ENCODE peak calls at places on chromosomes 7 and 10, in eight cellular contexts. A is upper lobe of left lung, F is transverse colon, U is esophagus muscularis mucosa, B is uterus, H is sigmoid colon, L is body of pancreas, D is IMR-90. X is an unnamed sample.

GRCh38 chr10:22997102-22997501 is 69.2 kb downstream of the ARMC3 start:
- DNase-seq in B (no peak), D (peak; percentile 15), U (no peak), A (no peak), F (no peak), H (no peak), L (no peak), X (no peak)

GRCh38 chr7:20385121-20385520 is 54.4 kb downstream of the ITGB8 start:
- DNase-seq in H (no peak), F (no peak), D (peak; percentile 89), U (no peak), A (no peak), B (no peak), L (no peak), X (no peak)

GRCh38 chr7:106112972-106113421 is 885 bp upstream of the SYPL1 start:
- DNase-seq in F (no peak), B (no peak), D (no peak), A (no peak), L (no peak), H (no peak), U (no peak), X (no peak)

GRCh38 chr7:127758105-127758504 is 106.1 kb downstream of the SND1 start:
- DNase-seq in B (no peak), L (no peak), D (no peak), H (no peak), U (no peak), F (no peak), A (no peak), X (no peak)

GRCh38 chr7:81232084-81232799 is 313.4 kb upstream of the SEMA3C start:
- DNase-seq in D (no peak), A (peak; percentile 46), B (no peak), U (no peak), F (peak; percentile 20), L (peak; percentile 66), H (no peak), X (peak; percentile 55)

GRCh38 chr10:62239994-62240393 is 28.6 kb downstream of the RTKN2 start:
- DNase-seq in F (no peak), B (no peak), H (no peak), A (no peak), U (no peak), L (no peak), D (no peak), X (no peak)

GRCh38 chr7:157662110-157662791 is 325.4 kb downstream of the DNAJB6 start:
- DNase-seq in B (no peak), A (peak; percentile 63), U (no peak), D (no peak), F (no peak), L (no peak), H (peak; percentile 48), X (peak; percentile 16)

GRCh38 chr10:35259769-35260397 is 76.4 kb upstream of the CCNY start:
- DNase-seq in U (no peak), D (peak; percentile 98), F (no peak), A (no peak), B (no peak), H (no peak), L (no peak), X (no peak)

GRCh38 chr10:127802532-127803055 is 65.6 kb downstream of the FOXI2 start:
- DNase-seq in D (no peak), A (no peak), F (no peak), B (no peak), L (no peak), H (no peak), U (no peak), X (no peak)

GRCh38 chr10:45418859-45419672 is 45.0 kb downstream of the ALOX5 start:
- DNase-seq in A (peak; percentile 91), F (peak; percentile 72), H (peak; percentile 83), U (no peak), L (peak; percentile 57), B (peak; percentile 66), D (peak; percentile 10), X (peak; percentile 76)

DNA sequence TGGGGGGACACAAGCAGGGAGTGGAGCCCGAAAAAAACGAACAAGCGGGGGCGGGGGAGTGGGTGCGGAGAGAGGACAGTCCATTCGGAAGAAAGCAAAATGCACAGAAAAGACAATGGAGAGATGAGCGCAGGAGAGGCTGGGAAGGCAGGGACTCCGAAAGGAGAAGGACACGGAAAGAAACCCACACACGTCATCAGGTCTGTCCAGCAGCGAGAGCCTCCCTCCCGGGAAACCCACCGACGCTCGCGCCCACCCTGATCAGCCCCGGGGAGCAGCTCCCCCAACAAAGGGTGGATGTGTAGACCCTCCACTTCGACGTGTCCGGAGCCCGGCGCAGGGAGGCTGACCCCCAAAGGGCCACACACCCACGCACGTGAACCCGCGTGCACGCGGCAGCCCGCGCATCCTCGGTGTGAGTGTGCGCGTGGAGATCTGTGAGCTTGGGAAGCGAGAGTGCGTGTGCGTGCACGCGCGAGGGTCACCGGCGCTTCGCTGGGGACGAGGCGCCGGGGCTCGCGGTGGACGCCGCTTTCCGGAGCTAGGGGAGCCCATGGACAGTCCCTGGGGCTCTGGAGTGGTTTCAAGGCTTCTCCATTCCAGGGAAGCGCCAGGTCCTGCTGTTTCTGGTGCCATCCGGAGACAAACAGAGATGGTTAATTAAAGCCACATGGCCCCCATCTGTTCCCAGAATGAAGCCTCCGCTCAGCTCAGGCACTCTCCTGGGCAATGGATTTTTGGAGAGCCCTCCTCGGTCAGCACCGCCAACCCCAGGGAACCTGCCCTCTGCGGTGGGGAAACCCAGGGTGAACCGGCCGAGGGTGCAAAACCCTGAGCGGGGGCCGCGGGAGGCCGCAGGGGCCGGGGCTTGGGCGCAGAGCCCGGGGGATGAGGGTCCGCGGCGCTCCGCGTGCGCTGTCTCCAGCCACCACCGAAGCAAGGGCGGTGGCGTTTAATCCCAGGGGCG is 919 bp downstream of the LAMB1 start:
- DNase-seq in B (peak; percentile 40), U (no peak), A (peak; percentile 85), L (peak; percentile 14), D (peak; percentile 41), F (peak; percentile 18), H (peak; percentile 73), X (no peak)
- TF ChIP-seq POLR2A in B (peak; percentile 41), U (no peak), A (no peak), L (no peak), D (no peak), F (no peak), H (no peak), X (no peak)

GRCh38 chr10:15237351-15237750 is 68.9 kb upstream of the NMT2 start:
- DNase-seq in D (peak; percentile 54), H (no peak), U (no peak), F (no peak), B (no peak), L (peak; percentile 69), A (no peak), X (no peak)
- H3K27ac ChIP-seq in D (no peak overlapping the region), H (no peak overlapping the region), U (peak overlapping the region; percentile 45), F (peak overlapping the region; percentile 43), B (no peak overlapping the region), L (no peak overlapping the region), A (no peak overlapping the region), X (no peak overlapping the region)

GRCh38 chr10:124640056-124640455 is 104.1 kb downstream of the FAM53B start:
- DNase-seq in D (no peak), F (no peak), U (no peak), B (no peak), H (no peak), A (no peak), L (no peak), X (no peak)

GRCh38 chr10:124642076-124642710 is 102.0 kb downstream of the FAM53B start:
- DNase-seq in H (peak; percentile 87), A (no peak), B (no peak), U (no peak), D (no peak), F (no peak), L (no peak), X (no peak)

GRCh38 chr10:124640538-124641231 is 103.5 kb downstream of the FAM53B start:
- DNase-seq in U (no peak), F (no peak), L (peak; percentile 45), D (no peak), H (no peak), A (peak; percentile 89), B (no peak), X (peak; percentile 58)

GRCh38 chr10:124639646-124640045 is 104.5 kb downstream of the FAM53B start:
- DNase-seq in U (no peak), B (no peak), L (no peak), A (no peak), D (no peak), F (no peak), H (no peak), X (no peak)

DNA sequence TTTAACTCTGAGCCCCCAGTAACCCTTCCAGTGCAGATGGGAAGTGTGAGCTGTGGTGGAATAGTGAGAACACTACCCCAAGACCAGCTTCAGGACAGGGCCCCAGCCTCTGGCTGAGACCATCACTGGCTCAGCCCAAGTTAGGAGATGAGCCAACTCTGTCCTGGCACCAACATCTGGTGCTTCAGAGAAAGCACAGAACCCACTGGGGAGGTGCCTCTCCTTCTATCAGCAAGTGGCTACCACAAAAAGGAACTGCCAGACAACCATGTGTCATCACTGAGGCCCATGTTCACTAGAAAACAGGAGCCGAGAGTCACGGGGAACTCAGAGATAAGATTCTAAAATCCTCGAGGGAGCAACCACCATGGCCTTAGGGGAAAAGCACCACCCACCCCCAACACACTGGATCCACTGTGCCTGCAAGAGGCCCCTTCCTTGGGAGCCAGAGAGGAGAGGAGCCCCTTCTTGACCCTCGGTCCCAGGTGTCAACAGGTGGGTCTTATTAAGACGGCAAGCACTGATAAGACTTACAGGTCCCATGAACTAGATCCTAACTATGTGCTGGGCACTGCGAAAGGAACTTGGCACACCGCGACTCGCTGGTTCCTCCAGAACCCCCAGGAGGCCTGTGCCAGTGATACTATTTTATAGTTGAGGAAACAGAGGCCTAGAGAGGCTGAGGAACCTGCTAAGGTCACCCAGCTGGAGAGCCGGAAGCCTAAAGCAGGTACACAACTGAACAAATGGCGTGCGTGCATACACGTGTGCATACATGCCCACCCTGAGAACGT is 102.7 kb downstream of the FAM53B start:
- DNase-seq in F (peak; percentile 38), H (peak; percentile 90), L (peak; percentile 55), B (peak; percentile 70), A (no peak), U (no peak), D (peak; percentile 62), X (peak; percentile 65)
- H3K4me3 ChIP-seq in F (no peak overlapping the region), H (no peak overlapping the region), L (no peak overlapping the region), B (no peak overlapping the region), A (no peak overlapping the region), U (no peak overlapping the region), D (no peak overlapping the region), X (no peak overlapping the region)

DNA sequence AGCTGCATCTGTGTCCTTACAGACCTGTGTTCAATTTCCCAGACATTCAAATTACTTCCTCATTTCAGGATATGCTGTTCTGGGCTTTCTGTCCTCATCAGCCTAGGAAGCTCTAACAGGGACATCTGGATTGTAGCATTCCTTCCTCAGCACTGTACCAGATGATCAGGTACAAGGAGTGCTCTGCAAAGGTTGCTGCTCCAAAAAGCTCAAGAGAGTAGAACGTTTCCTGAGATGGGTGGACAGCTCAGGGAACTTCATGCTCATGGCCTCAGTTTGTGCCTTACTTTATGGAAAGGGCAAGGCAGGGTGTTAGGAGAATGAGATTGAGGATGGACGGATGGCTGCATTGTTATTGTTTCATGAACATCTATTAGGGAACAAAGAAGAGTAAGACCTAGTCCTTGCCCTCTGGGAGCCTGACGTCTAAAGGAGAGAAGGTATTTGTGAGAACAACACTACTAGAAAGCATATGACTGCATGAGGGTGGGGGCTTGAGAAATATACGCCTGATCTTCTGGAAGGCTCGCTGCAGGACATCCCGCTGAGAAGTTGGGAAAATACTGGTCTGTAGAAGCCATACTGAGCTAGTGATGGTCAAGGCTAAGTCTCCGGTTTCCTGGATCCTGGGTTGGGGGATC is 10.5 kb upstream of the ZNF212 start:
- DNase-seq in D (no peak), L (no peak), F (no peak), B (no peak), H (no peak), A (no peak), U (no peak), X (no peak)
- TF ChIP-seq POLR2A in D (no peak), L (no peak), F (no peak), B (no peak), H (no peak), A (no peak), U (no peak), X (no peak)